ENCODE peak calls at places on chromosomes 16 and 17, in seven cellular contexts. One of them, this sample, is unnamed.

GRCh38 chr17:31882571-31882970 is 18.9 kb downstream of the UTP6 start:
- DNase-seq in neuronal stem cell: no peak
- DNase-seq in HAP-1: no peak
- DNase-seq in H1: no peak
- DNase-seq in choroid plexus epithelial cell: no peak
- DNase-seq in AG09309: no peak
- DNase-seq in non-pigmented ciliary epithelial cell: no peak
- DNase-seq in this sample: no peak

GRCh38 chr17:66494023-66494803 is 191.8 kb downstream of the PRKCA start:
- DNase-seq in choroid plexus epithelial cell: peak
- DNase-seq in HAP-1: no peak
- DNase-seq in non-pigmented ciliary epithelial cell: peak
- DNase-seq in AG09309: peak
- DNase-seq in H1: no peak
- DNase-seq in neuronal stem cell: no peak
- DNase-seq in this sample: peak

GRCh38 chr16:5252800-5253199 is 155.2 kb upstream of the EEF2KMT start:
- DNase-seq in H1: no peak
- DNase-seq in non-pigmented ciliary epithelial cell: no peak
- DNase-seq in neuronal stem cell: no peak
- DNase-seq in choroid plexus epithelial cell: no peak
- DNase-seq in AG09309: no peak
- DNase-seq in HAP-1: no peak
- DNase-seq in this sample: no peak

GRCh38 chr17:74491645-74492044 is 25.2 kb downstream of the CD300A start:
- DNase-seq in H1: no peak
- DNase-seq in neuronal stem cell: no peak
- DNase-seq in non-pigmented ciliary epithelial cell: no peak
- DNase-seq in AG09309: no peak
- DNase-seq in HAP-1: no peak
- DNase-seq in choroid plexus epithelial cell: no peak
- DNase-seq in this sample: no peak

GRCh38 chr17:75005291-75005690 is 7.2 kb upstream of the MRPL58 start:
- DNase-seq in choroid plexus epithelial cell: no peak
- DNase-seq in non-pigmented ciliary epithelial cell: no peak
- DNase-seq in HAP-1: no peak
- DNase-seq in neuronal stem cell: no peak
- DNase-seq in H1: no peak
- DNase-seq in AG09309: no peak
- DNase-seq in this sample: no peak

GRCh38 chr17:79192503-79193500 is 118.2 kb downstream of the ENGASE start:
- DNase-seq in H1: peak
- DNase-seq in HAP-1: no peak
- DNase-seq in choroid plexus epithelial cell: peak
- DNase-seq in non-pigmented ciliary epithelial cell: no peak
- DNase-seq in AG09309: no peak
- DNase-seq in neuronal stem cell: peak
- DNase-seq in this sample: no peak

GRCh38 chr17:65013613-65014391 is 42.7 kb downstream of the GNA13 start:
- DNase-seq in H1: no peak
- DNase-seq in non-pigmented ciliary epithelial cell: peak
- DNase-seq in choroid plexus epithelial cell: peak
- DNase-seq in AG09309: peak
- DNase-seq in neuronal stem cell: no peak
- DNase-seq in HAP-1: no peak
- DNase-seq in this sample: no peak

GRCh38 chr17:75919611-75920010 is 14.9 kb upstream of the MRPL38 start:
- DNase-seq in choroid plexus epithelial cell: no peak
- DNase-seq in non-pigmented ciliary epithelial cell: no peak
- DNase-seq in HAP-1: no peak
- DNase-seq in AG09309: no peak
- DNase-seq in H1: no peak
- DNase-seq in neuronal stem cell: no peak
- DNase-seq in this sample: no peak

GRCh38 chr17:58351710-58352017 is 337 bp downstream of the SUPT4H1 start:
- DNase-seq in AG09309: no peak
- DNase-seq in non-pigmented ciliary epithelial cell: no peak
- DNase-seq in HAP-1: no peak
- DNase-seq in H1: no peak
- DNase-seq in choroid plexus epithelial cell: peak
- DNase-seq in neuronal stem cell: peak
- DNase-seq in this sample: no peak

GRCh38 chr17:17109896-17110295 is 67.6 kb downstream of the MPRIP start:
- DNase-seq in neuronal stem cell: no peak
- DNase-seq in choroid plexus epithelial cell: no peak
- DNase-seq in non-pigmented ciliary epithelial cell: no peak
- DNase-seq in H1: no peak
- DNase-seq in AG09309: no peak
- DNase-seq in HAP-1: no peak
- DNase-seq in this sample: no peak

GRCh38 chr17:61384384-61385090 is 15.1 kb upstream of the TBX2 start:
- DNase-seq in H1: no peak
- DNase-seq in AG09309: no peak
- DNase-seq in neuronal stem cell: no peak
- DNase-seq in choroid plexus epithelial cell: no peak
- DNase-seq in non-pigmented ciliary epithelial cell: no peak
- DNase-seq in HAP-1: no peak
- DNase-seq in this sample: no peak